ENCODE peak calls at places on chromosomes 1 and 21, in seven cellular contexts. One of them, this sample, is unnamed. For H3K4me1, the result is how much of the 10 kb centered on the place peaks cover.

GRCh38 chr1:223203694-223204093 is 60.6 kb upstream of the TLR5 start:
- DNase-seq in HAP-1: no peak
- DNase-seq in CD8-positive, alpha-beta T cell: no peak
- DNase-seq in naive thymus-derived CD4-positive, alpha-beta T cell: no peak
- DNase-seq in psoas muscle: no peak
- DNase-seq in IMR-90: no peak
- DNase-seq in A549: no peak
- DNase-seq in this sample: no peak

GRCh38 chr1:25116832-25117231 is 115.5 kb downstream of the SYF2 start:
- DNase-seq in psoas muscle: no peak
- DNase-seq in IMR-90: no peak
- DNase-seq in HAP-1: no peak
- DNase-seq in naive thymus-derived CD4-positive, alpha-beta T cell: no peak
- DNase-seq in CD8-positive, alpha-beta T cell: no peak
- DNase-seq in A549: no peak
- DNase-seq in this sample: no peak

GRCh38 chr21:42429856-42430255 is 26.2 kb downstream of the UBASH3A start:
- DNase-seq in HAP-1: no peak
- DNase-seq in A549: no peak
- DNase-seq in naive thymus-derived CD4-positive, alpha-beta T cell: no peak
- DNase-seq in psoas muscle: no peak
- DNase-seq in IMR-90: no peak
- DNase-seq in CD8-positive, alpha-beta T cell: no peak
- DNase-seq in this sample: no peak

GRCh38 chr1:219041141-219041540 is 132.5 kb upstream of the LYPLAL1 start:
- DNase-seq in CD8-positive, alpha-beta T cell: no peak
- DNase-seq in psoas muscle: no peak
- DNase-seq in IMR-90: peak
- DNase-seq in A549: no peak
- DNase-seq in HAP-1: no peak
- DNase-seq in naive thymus-derived CD4-positive, alpha-beta T cell: no peak
- DNase-seq in this sample: peak

GRCh38 chr1:46205141-46205540 is 2.0 kb downstream of the LURAP1 start:
- DNase-seq in HAP-1: no peak
- DNase-seq in CD8-positive, alpha-beta T cell: no peak
- DNase-seq in A549: no peak
- DNase-seq in psoas muscle: no peak
- DNase-seq in IMR-90: no peak
- DNase-seq in naive thymus-derived CD4-positive, alpha-beta T cell: no peak
- DNase-seq in this sample: no peak

GRCh38 chr1:25065246-25066238 is 135.5 kb upstream of the RUNX3 start:
- DNase-seq in IMR-90: peak
- DNase-seq in HAP-1: no peak
- DNase-seq in CD8-positive, alpha-beta T cell: peak
- DNase-seq in naive thymus-derived CD4-positive, alpha-beta T cell: no peak
- DNase-seq in A549: no peak
- DNase-seq in psoas muscle: no peak
- DNase-seq in this sample: peak

GRCh38 chr1:97983132-97983531 is 62.3 kb upstream of the DPYD start:
- DNase-seq in naive thymus-derived CD4-positive, alpha-beta T cell: no peak
- DNase-seq in psoas muscle: no peak
- DNase-seq in IMR-90: no peak
- DNase-seq in HAP-1: no peak
- DNase-seq in A549: no peak
- DNase-seq in CD8-positive, alpha-beta T cell: no peak
- DNase-seq in this sample: no peak

GRCh38 chr1:115175596-115175995 is 86.3 kb upstream of the TSPAN2 start:
- DNase-seq in CD8-positive, alpha-beta T cell: no peak
- DNase-seq in naive thymus-derived CD4-positive, alpha-beta T cell: no peak
- DNase-seq in IMR-90: no peak
- DNase-seq in HAP-1: no peak
- DNase-seq in psoas muscle: no peak
- DNase-seq in A549: no peak
- DNase-seq in this sample: no peak

GRCh38 chr1:222767152-222767571 is 30.2 kb downstream of the FAM177B start:
- DNase-seq in psoas muscle: no peak
- DNase-seq in CD8-positive, alpha-beta T cell: no peak
- DNase-seq in HAP-1: no peak
- DNase-seq in IMR-90: no peak
- DNase-seq in A549: no peak
- DNase-seq in naive thymus-derived CD4-positive, alpha-beta T cell: no peak
- DNase-seq in this sample: no peak

GRCh38 chr1:67937651-67938050 is 104.4 kb upstream of the GNG12 start:
- DNase-seq in HAP-1: no peak
- DNase-seq in IMR-90: peak
- DNase-seq in naive thymus-derived CD4-positive, alpha-beta T cell: no peak
- DNase-seq in CD8-positive, alpha-beta T cell: no peak
- DNase-seq in A549: no peak
- DNase-seq in psoas muscle: no peak
- DNase-seq in this sample: no peak

GRCh38 chr1:113678159-113678469 is 81.2 kb downstream of the PHTF1 start:
- DNase-seq in psoas muscle: no peak
- DNase-seq in naive thymus-derived CD4-positive, alpha-beta T cell: no peak
- DNase-seq in CD8-positive, alpha-beta T cell: no peak
- DNase-seq in HAP-1: no peak
- DNase-seq in IMR-90: no peak
- DNase-seq in A549: no peak
- DNase-seq in this sample: no peak

GRCh38 chr1:115980998-115981993 is 5.0 kb downstream of the SLC22A15 start:
- DNase-seq in naive thymus-derived CD4-positive, alpha-beta T cell: no peak
- DNase-seq in psoas muscle: no peak
- DNase-seq in A549: peak
- DNase-seq in IMR-90: peak
- DNase-seq in CD8-positive, alpha-beta T cell: no peak
- DNase-seq in HAP-1: peak
- DNase-seq in this sample: peak

GRCh38 chr1:28259935-28260802 is 851 bp downstream of the SESN2 start:
- DNase-seq in psoas muscle: peak
- DNase-seq in A549: peak
- DNase-seq in naive thymus-derived CD4-positive, alpha-beta T cell: peak
- DNase-seq in CD8-positive, alpha-beta T cell: peak
- DNase-seq in HAP-1: peak
- DNase-seq in IMR-90: peak
- DNase-seq in this sample: peak

GRCh38 chr1:99737016-99737415 is 29.4 kb downstream of the FRRS1 start:
- DNase-seq in CD8-positive, alpha-beta T cell: no peak
- DNase-seq in A549: peak
- DNase-seq in psoas muscle: no peak
- DNase-seq in HAP-1: peak
- DNase-seq in naive thymus-derived CD4-positive, alpha-beta T cell: no peak
- DNase-seq in IMR-90: peak
- DNase-seq in this sample: peak

GRCh38 chr1:206933333-206933945 is 11.7 kb upstream of the FCMR start:
- DNase-seq in IMR-90: no peak
- DNase-seq in HAP-1: no peak
- DNase-seq in A549: peak
- DNase-seq in CD8-positive, alpha-beta T cell: peak
- DNase-seq in naive thymus-derived CD4-positive, alpha-beta T cell: peak
- DNase-seq in psoas muscle: no peak
- DNase-seq in this sample: peak

GRCh38 chr1:203451849-203452784 is 23.5 kb upstream of the PRELP start:
- DNase-seq in CD8-positive, alpha-beta T cell: no peak
- DNase-seq in A549: no peak
- DNase-seq in naive thymus-derived CD4-positive, alpha-beta T cell: no peak
- DNase-seq in psoas muscle: no peak
- DNase-seq in HAP-1: no peak
- DNase-seq in IMR-90: no peak
- DNase-seq in this sample: no peak

GRCh38 chr1:207002731-207003146 is 29.8 kb downstream of the C1orf116 start:
- DNase-seq in CD8-positive, alpha-beta T cell: no peak
- DNase-seq in A549: no peak
- DNase-seq in HAP-1: no peak
- DNase-seq in naive thymus-derived CD4-positive, alpha-beta T cell: no peak
- DNase-seq in psoas muscle: no peak
- DNase-seq in IMR-90: peak
- DNase-seq in this sample: no peak

GRCh38 chr1:157966034-157966671 is 27.3 kb upstream of the KIRREL1 start:
- DNase-seq in psoas muscle: no peak
- DNase-seq in naive thymus-derived CD4-positive, alpha-beta T cell: no peak
- DNase-seq in A549: peak
- DNase-seq in IMR-90: peak
- DNase-seq in HAP-1: no peak
- DNase-seq in CD8-positive, alpha-beta T cell: no peak
- DNase-seq in this sample: no peak

GRCh38 chr1:157496121-157496526 is 56.2 kb downstream of the FCRL5 start:
- DNase-seq in psoas muscle: no peak
- DNase-seq in naive thymus-derived CD4-positive, alpha-beta T cell: no peak
- DNase-seq in HAP-1: peak
- DNase-seq in A549: no peak
- DNase-seq in CD8-positive, alpha-beta T cell: peak
- DNase-seq in IMR-90: peak
- DNase-seq in this sample: no peak

GRCh38 chr21:45900034-45900868 is 81.3 kb upstream of the COL6A1 start:
- DNase-seq in CD8-positive, alpha-beta T cell: no peak
- DNase-seq in naive thymus-derived CD4-positive, alpha-beta T cell: no peak
- DNase-seq in IMR-90: no peak
- DNase-seq in psoas muscle: peak
- DNase-seq in A549: no peak
- DNase-seq in HAP-1: no peak
- DNase-seq in this sample: no peak

GRCh38 chr1:5968161-5968736 is 24.0 kb downstream of the NPHP4 start:
- DNase-seq in psoas muscle: no peak
- DNase-seq in naive thymus-derived CD4-positive, alpha-beta T cell: no peak
- DNase-seq in CD8-positive, alpha-beta T cell: no peak
- DNase-seq in HAP-1: no peak
- DNase-seq in A549: no peak
- DNase-seq in IMR-90: no peak
- DNase-seq in this sample: no peak

GRCh38 chr1:84653130-84653680 is 37.1 kb downstream of the SSX2IP start:
- DNase-seq in HAP-1: no peak
- DNase-seq in A549: no peak
- DNase-seq in psoas muscle: no peak
- DNase-seq in naive thymus-derived CD4-positive, alpha-beta T cell: no peak
- DNase-seq in IMR-90: peak
- DNase-seq in CD8-positive, alpha-beta T cell: no peak
- DNase-seq in this sample: no peak

GRCh38 chr1:184970691-184971161 is 3.6 kb downstream of the NIBAN1 start:
- DNase-seq in A549: no peak
- DNase-seq in naive thymus-derived CD4-positive, alpha-beta T cell: no peak
- DNase-seq in IMR-90: peak
- DNase-seq in psoas muscle: no peak
- DNase-seq in CD8-positive, alpha-beta T cell: no peak
- DNase-seq in HAP-1: no peak
- DNase-seq in this sample: peak
- H3K4me1 ChIP-seq in A549: under half
- H3K4me1 ChIP-seq in naive thymus-derived CD4-positive, alpha-beta T cell: under half
- H3K4me1 ChIP-seq in IMR-90: under half
- H3K4me1 ChIP-seq in psoas muscle: under half
- H3K4me1 ChIP-seq in CD8-positive, alpha-beta T cell: under half
- H3K4me1 ChIP-seq in HAP-1: under half
- H3K4me1 ChIP-seq in this sample: under half

DNA sequence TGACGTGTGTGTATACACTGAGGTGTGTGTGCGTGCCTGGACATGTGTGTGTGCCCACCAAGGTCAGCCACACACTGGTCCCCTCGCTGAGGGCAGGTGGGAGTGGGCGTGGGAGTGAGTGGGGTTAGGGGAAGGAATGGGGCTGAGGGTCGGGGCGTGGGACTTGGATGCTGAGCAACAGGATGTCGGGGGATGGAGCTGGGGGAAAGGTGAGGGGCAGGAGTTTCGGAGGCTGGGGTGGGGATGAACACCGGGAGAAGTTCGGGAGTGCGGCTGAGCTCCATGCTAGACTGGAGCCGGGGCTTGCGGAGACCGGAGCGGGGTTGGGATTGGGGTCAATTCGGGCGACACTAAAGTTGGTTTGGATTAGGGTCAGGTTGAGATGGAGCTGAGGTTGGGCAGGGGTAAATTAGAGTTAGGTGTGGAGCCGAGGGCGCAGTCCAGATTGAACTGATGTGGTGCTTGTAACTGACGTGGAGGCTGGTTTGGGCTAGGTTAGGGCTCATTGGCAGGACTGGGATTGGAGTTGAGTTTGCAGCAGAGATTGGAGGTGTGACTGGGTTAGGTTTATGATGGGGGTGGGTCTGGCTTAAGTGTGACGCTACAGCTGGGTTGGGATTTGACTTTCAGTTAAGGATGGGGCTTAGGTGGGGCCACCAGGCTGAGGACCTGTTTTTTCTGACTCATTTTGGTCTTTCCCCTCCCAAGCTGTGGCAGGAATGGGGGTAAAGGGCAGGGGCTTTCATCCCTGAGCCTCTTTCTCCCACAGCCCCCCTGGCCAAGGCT is 3.3 kb upstream of the GUCA2A start:
- DNase-seq in naive thymus-derived CD4-positive, alpha-beta T cell: no peak
- DNase-seq in psoas muscle: no peak
- DNase-seq in A549: no peak
- DNase-seq in HAP-1: no peak
- DNase-seq in CD8-positive, alpha-beta T cell: no peak
- DNase-seq in IMR-90: no peak
- DNase-seq in this sample: no peak
- H3K4me1 ChIP-seq in naive thymus-derived CD4-positive, alpha-beta T cell: under half
- H3K4me1 ChIP-seq in psoas muscle: under half
- H3K4me1 ChIP-seq in A549: under half
- H3K4me1 ChIP-seq in HAP-1: under half
- H3K4me1 ChIP-seq in CD8-positive, alpha-beta T cell: under half
- H3K4me1 ChIP-seq in IMR-90: under half
- H3K4me1 ChIP-seq in this sample: under half

DNA sequence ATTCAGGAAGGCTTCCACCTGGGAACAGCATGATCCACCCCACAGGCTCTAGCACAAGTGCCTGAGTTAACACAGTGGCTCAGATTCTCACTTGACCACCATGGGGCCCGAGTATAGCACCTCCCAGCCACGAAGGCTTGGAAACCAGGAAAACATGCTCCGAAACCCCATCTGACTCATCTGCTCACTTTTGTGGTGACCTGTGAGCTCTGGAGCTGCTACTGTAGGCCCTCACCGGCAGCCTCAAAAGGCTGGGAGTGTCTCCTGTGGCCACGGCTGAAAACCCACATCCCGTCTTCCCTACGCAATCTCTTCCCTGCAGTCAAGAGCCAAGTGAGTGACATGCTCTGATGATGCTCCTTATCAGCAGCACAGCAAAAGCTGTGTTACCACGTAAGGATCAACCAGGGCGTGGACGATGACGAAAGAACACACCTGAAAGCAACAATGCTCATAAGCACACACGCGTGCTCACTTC is 81.4 kb downstream of the TGFBR3 start:
- DNase-seq in IMR-90: no peak
- DNase-seq in CD8-positive, alpha-beta T cell: peak
- DNase-seq in A549: no peak
- DNase-seq in naive thymus-derived CD4-positive, alpha-beta T cell: peak
- DNase-seq in HAP-1: no peak
- DNase-seq in psoas muscle: no peak
- DNase-seq in this sample: no peak
- H3K4me1 ChIP-seq in IMR-90: under half
- H3K4me1 ChIP-seq in CD8-positive, alpha-beta T cell: under half
- H3K4me1 ChIP-seq in A549: under half
- H3K4me1 ChIP-seq in naive thymus-derived CD4-positive, alpha-beta T cell: under half
- H3K4me1 ChIP-seq in HAP-1: under half
- H3K4me1 ChIP-seq in psoas muscle: under half
- H3K4me1 ChIP-seq in this sample: under half

DNA sequence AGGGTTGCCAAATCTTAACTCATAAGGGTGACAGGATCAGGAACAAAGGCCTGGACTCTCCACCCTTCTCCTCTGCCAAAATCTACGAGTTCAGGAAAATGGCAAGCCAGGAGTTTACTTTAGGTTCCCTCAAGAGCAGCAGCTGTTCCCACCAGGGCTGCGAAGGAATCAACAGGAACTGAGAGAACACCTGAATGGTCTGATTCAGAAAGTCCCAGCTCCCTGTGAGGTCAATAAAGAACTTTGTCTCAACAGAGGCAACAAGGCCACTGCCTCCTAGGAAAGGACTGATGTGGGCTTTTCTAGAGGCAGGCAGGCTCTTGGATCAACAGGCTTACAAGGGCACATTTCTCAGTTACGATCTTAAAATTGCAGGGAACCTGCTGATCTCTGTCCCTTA is 83.3 kb downstream of the CAPZB start:
- DNase-seq in naive thymus-derived CD4-positive, alpha-beta T cell: no peak
- DNase-seq in CD8-positive, alpha-beta T cell: no peak
- DNase-seq in psoas muscle: no peak
- DNase-seq in A549: no peak
- DNase-seq in HAP-1: no peak
- DNase-seq in IMR-90: no peak
- DNase-seq in this sample: no peak
- H3K4me1 ChIP-seq in naive thymus-derived CD4-positive, alpha-beta T cell: under half
- H3K4me1 ChIP-seq in CD8-positive, alpha-beta T cell: under half
- H3K4me1 ChIP-seq in psoas muscle: half or more
- H3K4me1 ChIP-seq in A549: under half
- H3K4me1 ChIP-seq in HAP-1: under half
- H3K4me1 ChIP-seq in IMR-90: under half
- H3K4me1 ChIP-seq in this sample: under half